ENCODE peak calls at places on chromosome 12, in seven cellular contexts. G, K, A, U, Q, Y and H are unnamed samples.

GRCh38 chr12:50201987-50202521 is 34.9 kb upstream of the CERS5 start:
- DNase-seq in A (no peak), Q (no peak), G (no peak), K (peak; percentile 68), U (no peak), Y (peak; percentile 42), H (no peak)

GRCh38 chr12:56461235-56462159 is 6.9 kb upstream of the SPRYD4 start:
- DNase-seq in A (no peak), Q (no peak), Y (no peak), K (no peak), G (no peak), U (no peak), H (no peak)

GRCh38 chr12:20931894-20932293 is 121.4 kb downstream of the SLCO1B3 start:
- DNase-seq in Y (no peak), A (no peak), Q (no peak), G (no peak), U (no peak), K (no peak), H (no peak)

GRCh38 chr12:72271401-72271740 is 799 bp upstream of the TRHDE start:
- DNase-seq in Q (no peak), A (peak; percentile 66), Y (peak; percentile 65), U (no peak), G (peak; percentile 56), K (peak; percentile 81), H (no peak)

GRCh38 chr12:133256321-133256720 is 20.6 kb upstream of the ANHX start:
- DNase-seq in G (no peak), Y (no peak), Q (no peak), U (no peak), A (no peak), K (no peak), H (no peak)

GRCh38 chr12:47686645-47687240 is 19.1 kb downstream of the RPAP3 start:
- DNase-seq in Q (no peak), A (peak; percentile 57), U (no peak), K (no peak), Y (peak; percentile 10), G (peak; percentile 30), H (no peak)

GRCh38 chr12:45468751-45469615 is 253.1 kb downstream of the ANO6 start:
- DNase-seq in G (no peak), Y (no peak), Q (no peak), A (no peak), K (no peak), U (no peak), H (no peak)

GRCh38 chr12:73124480-73124879 is 852.3 kb downstream of the TRHDE start:
- DNase-seq in G (no peak), A (no peak), Y (no peak), K (no peak), U (no peak), Q (no peak), H (no peak)

GRCh38 chr12:1662761-1663439 is 28.0 kb upstream of the ADIPOR2 start:
- DNase-seq in Y (peak; percentile 85), U (no peak), Q (peak; percentile 71), G (peak; percentile 58), A (peak; percentile 65), K (peak; percentile 81), H (no peak)

GRCh38 chr12:54158581-54158980 is 30.2 kb downstream of the SMUG1 start:
- DNase-seq in Y (no peak), Q (no peak), A (no peak), G (no peak), U (no peak), K (no peak), H (no peak)

GRCh38 chr12:19953734-19954133 is 414.6 kb upstream of the PDE3A start:
- DNase-seq in U (no peak), Y (no peak), Q (no peak), G (no peak), K (no peak), A (no peak), H (no peak)

GRCh38 chr12:25102402-25102801 is 92.6 kb downstream of the DNAI7 start:
- DNase-seq in Y (no peak), G (no peak), U (no peak), Q (no peak), A (no peak), K (no peak), H (no peak)

GRCh38 chr12:92608418-92609091 is 94.2 kb upstream of the PLEKHG7 start:
- DNase-seq in Q (no peak), K (peak; percentile 26), A (peak; percentile 42), G (no peak), Y (peak; percentile 13), U (no peak), H (no peak)

GRCh38 chr12:59808317-59808910 is 212.6 kb downstream of the SLC16A7 start:
- DNase-seq in K (peak; percentile 25), G (no peak), A (peak; percentile 56), Y (no peak), Q (no peak), U (no peak), H (no peak)

GRCh38 chr12:51632598-51632997 is 41.6 kb downstream of the SCN8A start:
- DNase-seq in K (no peak), U (no peak), A (no peak), G (no peak), Q (no peak), Y (no peak), H (no peak)

GRCh38 chr12:62009445-62009844 is 250.8 kb upstream of the USP15 start:
- DNase-seq in A (no peak), G (no peak), Q (no peak), U (no peak), Y (no peak), K (no peak), H (no peak)

GRCh38 chr12:68449196-68449595 is 117.0 kb upstream of the MDM1 start:
- DNase-seq in Y (no peak), U (no peak), G (no peak), K (no peak), A (no peak), Q (no peak), H (no peak)

GRCh38 chr12:120470150-120470817 is 736 bp upstream of the SRSF9 start:
- DNase-seq in A (peak; percentile 7), Q (no peak), U (no peak), G (no peak), K (no peak), Y (no peak), H (no peak)

GRCh38 chr12:71503579-71504470 is 64.2 kb downstream of the LGR5 start:
- DNase-seq in Y (no peak), U (no peak), A (no peak), K (no peak), Q (no peak), G (no peak), H (no peak)

GRCh38 chr12:6779667-6780459 is 7.5 kb downstream of the LAG3 start:
- DNase-seq in A (no peak), Q (no peak), K (no peak), Y (no peak), U (no peak), G (no peak), H (no peak)
- TF ChIP-seq CTCF in A (no peak), Q (no peak), K (no peak), Y (no peak), U (no peak), G (no peak), H (no peak)

GRCh38 chr12:107931761-107932160 is 157.3 kb downstream of the ASCL4 start:
- DNase-seq in G (no peak), K (no peak), A (no peak), U (no peak), Y (no peak), Q (no peak), H (no peak)

GRCh38 chr12:107925125-107925524 is 150.6 kb downstream of the ASCL4 start:
- DNase-seq in Q (no peak), A (no peak), G (no peak), K (no peak), Y (no peak), U (no peak), H (no peak)

DNA sequence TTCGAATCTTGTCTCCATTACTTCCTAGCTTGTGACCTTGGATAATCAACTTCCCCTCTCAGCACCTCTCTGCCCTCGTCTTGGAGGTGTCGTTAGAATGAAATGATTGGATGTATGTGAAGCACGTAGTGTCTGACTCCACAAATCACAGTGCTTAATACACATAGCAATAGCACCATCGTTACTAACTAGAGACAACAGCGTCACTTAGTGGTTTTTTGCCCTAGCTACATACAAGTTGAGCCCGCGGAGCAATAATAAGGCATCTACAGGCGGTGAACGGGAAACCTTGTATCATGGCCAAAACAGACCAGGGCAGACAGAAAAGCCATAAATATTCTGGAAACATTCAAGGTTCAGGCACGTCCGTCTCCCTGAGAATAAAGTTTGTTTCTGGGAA is 154.9 kb downstream of the ASCL4 start:
- DNase-seq in Q (no peak), K (no peak), Y (no peak), G (no peak), A (peak; percentile 38), U (no peak), H (no peak)
- TF ChIP-seq CTCF in Q (no peak), K (no peak), Y (no peak), G (no peak), A (peak; percentile 15), U (peak; percentile 28), H (no peak)

DNA sequence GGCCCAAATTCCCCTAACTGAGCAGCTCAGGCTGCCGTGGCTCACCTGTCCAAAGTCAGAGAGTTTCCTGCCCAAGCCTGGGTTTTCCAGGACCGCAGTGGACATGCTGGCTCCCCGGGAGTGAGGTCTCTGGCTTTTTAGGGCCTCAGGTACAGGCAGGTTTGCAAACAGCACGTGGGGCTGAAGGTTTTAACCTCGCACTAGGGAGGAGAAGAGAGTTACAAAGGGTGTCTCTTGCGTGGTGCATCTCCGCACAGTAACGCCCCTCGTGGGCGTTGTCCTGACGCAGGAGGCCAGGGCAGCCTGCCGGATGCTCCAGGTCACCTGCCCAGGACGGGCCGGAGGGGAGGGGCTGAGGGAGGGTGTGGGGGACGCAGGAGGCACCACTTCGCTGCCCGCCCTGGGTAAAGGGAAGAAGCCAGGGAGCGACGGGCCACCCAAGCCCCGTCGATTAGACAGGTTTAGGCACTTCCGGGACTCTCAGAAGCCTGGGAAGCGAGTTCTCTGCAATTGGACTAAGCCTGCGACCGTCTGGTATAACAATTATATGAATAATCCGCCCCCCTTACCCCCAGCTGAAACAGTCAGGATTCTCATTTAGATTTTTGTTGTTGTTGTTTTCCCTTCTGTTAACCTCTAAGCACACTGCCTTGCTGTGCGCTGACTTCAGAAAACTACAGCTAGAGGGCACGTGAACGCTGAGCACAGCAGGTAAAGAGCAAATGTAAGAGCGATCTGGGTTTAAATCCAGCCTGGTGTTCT is at the start of gene PAH:
- DNase-seq in Q (no peak), K (peak; percentile 64), A (peak; percentile 7), U (no peak), G (no peak), Y (peak; percentile 84), H (no peak)
- TF ChIP-seq CTCF in Q (no peak), K (no peak), A (no peak), U (no peak), G (no peak), Y (no peak), H (no peak)

DNA sequence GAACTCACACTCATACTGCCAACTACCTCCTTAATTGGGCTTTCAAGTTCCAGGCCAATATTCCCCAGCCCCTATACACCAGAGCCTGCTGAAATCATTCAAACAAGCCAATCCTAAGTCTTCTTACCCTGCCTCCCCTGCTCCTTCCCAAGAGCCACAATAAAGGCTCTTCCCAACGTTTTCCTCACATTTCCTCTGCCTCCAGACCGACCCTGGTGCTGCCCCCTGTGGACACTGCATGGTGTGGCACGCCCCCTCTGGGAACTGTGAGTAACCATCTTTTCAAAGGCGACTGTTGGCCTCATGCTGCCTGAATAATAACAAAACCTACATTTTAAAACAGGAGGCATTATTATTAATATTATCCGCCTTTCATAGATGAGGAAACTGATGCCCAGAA is 111.6 kb upstream of the NOS1 start:
- DNase-seq in K (no peak), Y (peak; percentile 45), U (no peak), G (peak; percentile 69), Q (no peak), A (peak; percentile 48), H (no peak)
- TF ChIP-seq CTCF in K (peak; percentile 45), Y (peak; percentile 49), U (no peak), G (peak; percentile 69), Q (no peak), A (no peak), H (no peak)

GRCh38 chr12:11623382-11623781 is 26.1 kb upstream of the ETV6 start:
- DNase-seq in A (no peak), Y (no peak), G (no peak), U (no peak), K (no peak), Q (no peak), H (no peak)
- TF ChIP-seq CTCF in A (no peak), Y (no peak), G (no peak), U (no peak), K (no peak), Q (no peak), H (no peak)